ENCODE peak calls at places on chromosome 5, in six cellular contexts. One of them, this sample, is unnamed.

GRCh38 chr5:26921439-26921838 is 116.9 kb downstream of the CDH9 start:
- DNase-seq in HCT116: no peak
- DNase-seq in H1: no peak
- DNase-seq in K562: no peak
- DNase-seq in GM12878: no peak
- DNase-seq in HepG2: no peak
- DNase-seq in this sample: no peak

GRCh38 chr5:95617057-95617456 is 2.8 kb upstream of the GPR150 start:
- DNase-seq in HCT116: no peak
- DNase-seq in H1: no peak
- DNase-seq in K562: no peak
- DNase-seq in GM12878: peak
- DNase-seq in HepG2: no peak
- DNase-seq in this sample: peak

GRCh38 chr5:35821513-35821912 is 35.2 kb upstream of the IL7R start:
- DNase-seq in HCT116: no peak
- DNase-seq in H1: no peak
- DNase-seq in K562: no peak
- DNase-seq in GM12878: no peak
- DNase-seq in HepG2: no peak
- DNase-seq in this sample: no peak

GRCh38 chr5:21071421-21071820 is 1083.4 kb upstream of the CDH18 start:
- DNase-seq in HCT116: no peak
- DNase-seq in H1: no peak
- DNase-seq in K562: no peak
- DNase-seq in GM12878: no peak
- DNase-seq in HepG2: no peak
- DNase-seq in this sample: no peak

GRCh38 chr5:115396698-115397097 is 100.2 kb upstream of the CCDC112 start:
- DNase-seq in HCT116: no peak
- DNase-seq in H1: no peak
- DNase-seq in K562: no peak
- DNase-seq in GM12878: no peak
- DNase-seq in HepG2: no peak
- DNase-seq in this sample: no peak

GRCh38 chr5:90434116-90434714 is 24.7 kb upstream of the CETN3 start:
- DNase-seq in HCT116: peak
- DNase-seq in H1: peak
- DNase-seq in K562: peak
- DNase-seq in GM12878: no peak
- DNase-seq in HepG2: peak
- DNase-seq in this sample: peak

GRCh38 chr5:75450069-75450468 is 61.4 kb downstream of the CERT1 start:
- DNase-seq in HCT116: no peak
- DNase-seq in H1: no peak
- DNase-seq in K562: no peak
- DNase-seq in GM12878: no peak
- DNase-seq in HepG2: no peak
- DNase-seq in this sample: no peak

GRCh38 chr5:171308453-171309275 is at the start of gene TLX3:
- DNase-seq in HCT116: peak
- DNase-seq in H1: peak
- DNase-seq in K562: no peak
- DNase-seq in GM12878: no peak
- DNase-seq in HepG2: no peak
- DNase-seq in this sample: peak

GRCh38 chr5:170721681-170722080 is 61.8 kb upstream of the GABRP start:
- DNase-seq in HCT116: no peak
- DNase-seq in H1: no peak
- DNase-seq in K562: no peak
- DNase-seq in GM12878: no peak
- DNase-seq in HepG2: no peak
- DNase-seq in this sample: no peak

GRCh38 chr5:92769986-92770385 is 811.0 kb downstream of the NR2F1-AS1 start:
- DNase-seq in HCT116: no peak
- DNase-seq in H1: no peak
- DNase-seq in K562: no peak
- DNase-seq in GM12878: no peak
- DNase-seq in HepG2: no peak
- DNase-seq in this sample: no peak

GRCh38 chr5:37435261-37435660 is 56.1 kb downstream of the WDR70 start:
- DNase-seq in HCT116: no peak
- DNase-seq in H1: no peak
- DNase-seq in K562: no peak
- DNase-seq in GM12878: no peak
- DNase-seq in HepG2: peak
- DNase-seq in this sample: no peak

GRCh38 chr5:25688156-25688555 is 1043.4 kb upstream of the CDH10 start:
- DNase-seq in HCT116: no peak
- DNase-seq in H1: no peak
- DNase-seq in K562: no peak
- DNase-seq in GM12878: peak
- DNase-seq in HepG2: no peak
- DNase-seq in this sample: no peak

GRCh38 chr5:95727764-95728191 is 3.4 kb upstream of the RHOBTB3 start:
- DNase-seq in HCT116: no peak
- DNase-seq in H1: no peak
- DNase-seq in K562: no peak
- DNase-seq in GM12878: peak
- DNase-seq in HepG2: peak
- DNase-seq in this sample: no peak

GRCh38 chr5:83856898-83857297 is 136.2 kb upstream of the HAPLN1 start:
- DNase-seq in HCT116: no peak
- DNase-seq in H1: no peak
- DNase-seq in K562: no peak
- DNase-seq in GM12878: no peak
- DNase-seq in HepG2: no peak
- DNase-seq in this sample: no peak

GRCh38 chr5:95955996-95956899 is 5.4 kb downstream of the ELL2 start:
- DNase-seq in HCT116: no peak
- DNase-seq in H1: no peak
- DNase-seq in K562: no peak
- DNase-seq in GM12878: no peak
- DNase-seq in HepG2: no peak
- DNase-seq in this sample: peak

GRCh38 chr5:136655429-136655828 is 290.1 kb upstream of the TRPC7 start:
- DNase-seq in HCT116: no peak
- DNase-seq in H1: no peak
- DNase-seq in K562: no peak
- DNase-seq in GM12878: no peak
- DNase-seq in HepG2: no peak
- DNase-seq in this sample: peak

GRCh38 chr5:145478651-145479050 is 356.5 kb downstream of the PRELID2 start:
- DNase-seq in HCT116: no peak
- DNase-seq in H1: no peak
- DNase-seq in K562: no peak
- DNase-seq in GM12878: no peak
- DNase-seq in HepG2: no peak
- DNase-seq in this sample: no peak

GRCh38 chr5:180116441-180117377 is 45.1 kb upstream of the RNF130 start:
- DNase-seq in HCT116: no peak
- DNase-seq in H1: no peak
- DNase-seq in K562: no peak
- DNase-seq in GM12878: no peak
- DNase-seq in HepG2: peak
- DNase-seq in this sample: no peak

GRCh38 chr5:7856855-7857254 is 5.9 kb upstream of the CFAP90 start:
- DNase-seq in HCT116: peak
- DNase-seq in H1: no peak
- DNase-seq in K562: peak
- DNase-seq in GM12878: no peak
- DNase-seq in HepG2: peak
- DNase-seq in this sample: peak

GRCh38 chr5:35618791-35619190 is 1.1 kb downstream of the SPEF2 start:
- DNase-seq in HCT116: no peak
- DNase-seq in H1: no peak
- DNase-seq in K562: no peak
- DNase-seq in GM12878: no peak
- DNase-seq in HepG2: no peak
- DNase-seq in this sample: no peak

GRCh38 chr5:158064331-158065123 is 205.6 kb upstream of the CLINT1 start:
- DNase-seq in HCT116: no peak
- DNase-seq in H1: no peak
- DNase-seq in K562: no peak
- DNase-seq in GM12878: no peak
- DNase-seq in HepG2: no peak
- DNase-seq in this sample: no peak

DNA sequence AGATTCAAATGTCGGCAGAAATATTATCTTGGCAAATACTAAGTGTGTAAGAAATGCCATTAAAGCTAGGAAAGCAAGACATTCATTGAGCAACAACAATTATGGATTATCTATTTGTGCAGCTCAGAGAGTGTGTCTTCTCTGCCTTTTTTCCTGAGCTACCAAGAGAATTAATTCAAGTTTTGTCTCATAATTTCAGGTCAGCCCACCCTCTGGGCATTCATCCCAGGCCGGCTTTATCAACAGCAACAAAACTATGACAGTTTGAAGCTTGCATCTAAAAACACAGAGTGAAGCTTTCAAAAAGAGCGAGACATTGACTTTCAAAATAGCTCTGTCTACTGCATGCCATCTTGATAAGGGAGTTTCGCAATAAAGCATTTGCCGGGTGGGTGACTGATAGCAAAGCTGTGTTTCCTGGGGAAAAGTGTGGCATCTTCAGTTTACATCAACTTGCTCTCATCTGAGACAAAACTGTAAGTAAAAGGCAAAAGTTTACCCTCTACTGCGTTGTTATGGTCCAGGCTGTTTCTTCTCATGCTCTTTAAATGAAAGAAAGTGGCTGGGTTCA is 182.5 kb downstream of the IRX1 start:
- DNase-seq in HCT116: no peak
- DNase-seq in H1: no peak
- DNase-seq in K562: no peak
- DNase-seq in GM12878: no peak
- DNase-seq in HepG2: no peak
- DNase-seq in this sample: no peak
- TF ChIP-seq EZH2 in HCT116: no peak
- TF ChIP-seq EZH2 in H1: no peak
- TF ChIP-seq EZH2 in K562: no peak
- TF ChIP-seq EZH2 in GM12878: no peak
- TF ChIP-seq EZH2 in HepG2: no peak
- TF ChIP-seq EZH2 in this sample: no peak

GRCh38 chr5:139638090-139638735 is 9.9 kb upstream of the CXXC5 start:
- DNase-seq in HCT116: no peak
- DNase-seq in H1: no peak
- DNase-seq in K562: peak
- DNase-seq in GM12878: no peak
- DNase-seq in HepG2: no peak
- DNase-seq in this sample: peak
- TF ChIP-seq POLR2A in HCT116: no peak
- TF ChIP-seq POLR2A in H1: no peak
- TF ChIP-seq POLR2A in K562: peak
- TF ChIP-seq POLR2A in GM12878: peak
- TF ChIP-seq POLR2A in HepG2: no peak
- TF ChIP-seq POLR2A in this sample: no peak

GRCh38 chr5:123085638-123086286 is 3.3 kb upstream of the PRDM6 start:
- DNase-seq in HCT116: no peak
- DNase-seq in H1: no peak
- DNase-seq in K562: no peak
- DNase-seq in GM12878: no peak
- DNase-seq in HepG2: no peak
- DNase-seq in this sample: no peak

GRCh38 chr5:123088031-123088805 is 823 bp upstream of the PRDM6 start:
- DNase-seq in HCT116: no peak
- DNase-seq in H1: no peak
- DNase-seq in K562: no peak
- DNase-seq in GM12878: no peak
- DNase-seq in HepG2: peak
- DNase-seq in this sample: peak

GRCh38 chr5:123087173-123088030 is 1.6 kb upstream of the PRDM6 start:
- DNase-seq in HCT116: no peak
- DNase-seq in H1: no peak
- DNase-seq in K562: no peak
- DNase-seq in GM12878: no peak
- DNase-seq in HepG2: no peak
- DNase-seq in this sample: peak

GRCh38 chr5:123084730-123085605 is 4.1 kb upstream of the PRDM6 start:
- DNase-seq in HCT116: no peak
- DNase-seq in H1: no peak
- DNase-seq in K562: no peak
- DNase-seq in GM12878: no peak
- DNase-seq in HepG2: no peak
- DNase-seq in this sample: no peak

DNA sequence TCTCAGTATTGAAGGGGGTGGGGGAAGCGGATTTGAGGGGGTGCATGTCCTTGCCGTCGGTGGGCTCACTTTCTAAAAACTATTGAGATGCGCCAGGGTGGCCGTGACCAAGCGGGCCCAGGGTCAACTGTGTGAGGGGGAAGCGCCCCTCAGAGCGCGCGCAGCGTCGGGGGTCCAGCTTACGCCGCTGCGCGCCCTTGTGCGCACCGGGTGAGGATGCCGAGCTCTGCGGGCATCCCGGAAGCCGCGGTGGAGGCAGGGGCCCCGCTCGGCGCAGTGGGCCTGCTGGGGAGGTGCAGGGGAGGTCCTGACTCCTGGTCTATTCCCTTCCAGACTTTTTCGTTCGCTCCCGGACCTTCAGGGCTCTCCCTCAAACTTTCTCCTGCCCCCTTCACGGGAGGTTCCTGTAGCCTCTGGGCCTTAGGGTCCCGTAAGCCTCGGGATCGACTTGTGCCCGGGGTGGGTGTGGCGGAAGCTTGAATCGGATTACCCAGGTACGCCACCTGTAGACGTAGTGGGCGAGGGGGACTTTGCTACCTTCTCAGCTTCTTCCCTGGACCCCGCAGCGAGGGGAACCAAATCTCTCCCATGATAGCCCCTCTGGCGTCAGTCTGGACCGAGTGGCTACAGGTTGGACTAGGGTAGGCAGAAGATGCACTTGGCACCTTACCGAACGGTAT is 2.5 kb upstream of the PRDM6 start:
- DNase-seq in HCT116: no peak
- DNase-seq in H1: no peak
- DNase-seq in K562: no peak
- DNase-seq in GM12878: no peak
- DNase-seq in HepG2: no peak
- DNase-seq in this sample: no peak
- TF ChIP-seq EZH2 in HCT116: no peak
- TF ChIP-seq EZH2 in H1: no peak
- TF ChIP-seq EZH2 in K562: no peak
- TF ChIP-seq EZH2 in GM12878: no peak
- TF ChIP-seq EZH2 in HepG2: no peak
- TF ChIP-seq EZH2 in this sample: peak

GRCh38 chr5:82661933-82662332 is 383.8 kb upstream of the RPS23 start:
- DNase-seq in HCT116: no peak
- DNase-seq in H1: no peak
- DNase-seq in K562: no peak
- DNase-seq in GM12878: no peak
- DNase-seq in HepG2: no peak
- DNase-seq in this sample: no peak

GRCh38 chr5:82662340-82662739 is 384.2 kb upstream of the RPS23 start:
- DNase-seq in HCT116: no peak
- DNase-seq in H1: peak
- DNase-seq in K562: no peak
- DNase-seq in GM12878: no peak
- DNase-seq in HepG2: no peak
- DNase-seq in this sample: no peak

GRCh38 chr5:82661462-82661861 is 383.3 kb upstream of the RPS23 start:
- DNase-seq in HCT116: no peak
- DNase-seq in H1: no peak
- DNase-seq in K562: no peak
- DNase-seq in GM12878: no peak
- DNase-seq in HepG2: no peak
- DNase-seq in this sample: no peak

GRCh38 chr5:82657036-82657699 is 379.0 kb upstream of the RPS23 start:
- DNase-seq in HCT116: no peak
- DNase-seq in H1: no peak
- DNase-seq in K562: no peak
- DNase-seq in GM12878: no peak
- DNase-seq in HepG2: no peak
- DNase-seq in this sample: no peak

GRCh38 chr5:82659114-82659513 is 381.0 kb upstream of the RPS23 start:
- DNase-seq in HCT116: no peak
- DNase-seq in H1: no peak
- DNase-seq in K562: no peak
- DNase-seq in GM12878: no peak
- DNase-seq in HepG2: no peak
- DNase-seq in this sample: no peak
- TF ChIP-seq POLR2A in HCT116: no peak
- TF ChIP-seq POLR2A in H1: no peak
- TF ChIP-seq POLR2A in K562: no peak
- TF ChIP-seq POLR2A in GM12878: no peak
- TF ChIP-seq POLR2A in HepG2: no peak
- TF ChIP-seq POLR2A in this sample: no peak